ENCODE peak calls at places on chromosomes 6 and 20, in five cellular contexts. K is small intestine, T is heart left ventricle, Q is adrenal gland, E is fibroblast of lung. W is an unnamed sample.

GRCh38 chr20:23482138-23482537 is 8.8 kb upstream of the CST8 start:
- DNase-seq in T (no peak), Q (no peak), E (no peak), K (no peak), W (no peak)

GRCh38 chr6:123550052-123550617 is 86.6 kb downstream of the TRDN start:
- DNase-seq in K (no peak), T (no peak), E (no peak), Q (no peak), W (no peak)

GRCh38 chr6:169589699-169590257 is 112.1 kb downstream of the WDR27 start:
- DNase-seq in T (no peak), E (no peak), Q (no peak), K (no peak), W (no peak)

GRCh38 chr20:15556869-15557268 is 1016.4 kb downstream of the KIF16B start:
- DNase-seq in Q (no peak), E (no peak), T (no peak), K (no peak), W (no peak)

GRCh38 chr20:2626853-2627541 is 25.4 kb upstream of the NOP56 start:
- DNase-seq in E (peak), K (peak), Q (no peak), T (no peak), W (no peak)

GRCh38 chr6:148577687-148578488 is 168.9 kb upstream of the UST start:
- DNase-seq in Q (peak), T (peak), E (peak), K (peak), W (peak)

GRCh38 chr20:45427236-45428149 is 11.6 kb downstream of the PIGT start:
- DNase-seq in Q (no peak), K (peak), T (no peak), E (no peak), W (no peak)

GRCh38 chr6:167141667-167142432 is 15.9 kb downstream of the GPR31 start:
- DNase-seq in K (peak), T (peak), E (no peak), Q (peak), W (no peak)

GRCh38 chr6:159836294-159837140 is 36.4 kb downstream of the PNLDC1 start:
- DNase-seq in Q (no peak), K (no peak), E (peak), T (peak), W (no peak)

GRCh38 chr6:70110128-70111022 is 192.5 kb downstream of the COL9A1 start:
- DNase-seq in E (no peak), T (no peak), K (no peak), Q (no peak), W (no peak)

GRCh38 chr6:38452816-38453215 is 186.9 kb downstream of the BTBD9 start:
- DNase-seq in K (no peak), Q (no peak), T (no peak), E (no peak), W (no peak)

GRCh38 chr20:8335796-8336195 is 203.7 kb downstream of the PLCB1 start:
- DNase-seq in T (no peak), E (no peak), Q (no peak), K (no peak), W (no peak)

GRCh38 chr6:149888659-149889058 is 9.3 kb downstream of the RAET1E start:
- DNase-seq in Q (no peak), E (peak), T (no peak), K (no peak), W (no peak)

GRCh38 chr6:153099636-153100035 is 31.4 kb downstream of the RGS17 start:
- DNase-seq in E (no peak), Q (no peak), T (no peak), K (peak), W (no peak)

GRCh38 chr20:4152696-4153235 is 137.4 kb upstream of the RNF24 start:
- DNase-seq in K (no peak), E (peak), T (no peak), Q (no peak), W (peak)

GRCh38 chr6:44003345-44004061 is 123.7 kb downstream of the MRPL14 start:
- DNase-seq in E (no peak), K (no peak), Q (no peak), T (no peak), W (no peak)

GRCh38 chr6:100719883-100720682 is 161.0 kb downstream of the ASCC3 start:
- DNase-seq in K (peak), Q (no peak), E (peak), T (no peak), W (no peak)

GRCh38 chr20:13736792-13737191 is 47.9 kb downstream of the ESF1 start:
- DNase-seq in Q (no peak), T (no peak), K (no peak), E (peak), W (no peak)
- H3K27ac ChIP-seq in Q (peak), T (peak), K (no peak), E (no peak), W (peak)

DNA sequence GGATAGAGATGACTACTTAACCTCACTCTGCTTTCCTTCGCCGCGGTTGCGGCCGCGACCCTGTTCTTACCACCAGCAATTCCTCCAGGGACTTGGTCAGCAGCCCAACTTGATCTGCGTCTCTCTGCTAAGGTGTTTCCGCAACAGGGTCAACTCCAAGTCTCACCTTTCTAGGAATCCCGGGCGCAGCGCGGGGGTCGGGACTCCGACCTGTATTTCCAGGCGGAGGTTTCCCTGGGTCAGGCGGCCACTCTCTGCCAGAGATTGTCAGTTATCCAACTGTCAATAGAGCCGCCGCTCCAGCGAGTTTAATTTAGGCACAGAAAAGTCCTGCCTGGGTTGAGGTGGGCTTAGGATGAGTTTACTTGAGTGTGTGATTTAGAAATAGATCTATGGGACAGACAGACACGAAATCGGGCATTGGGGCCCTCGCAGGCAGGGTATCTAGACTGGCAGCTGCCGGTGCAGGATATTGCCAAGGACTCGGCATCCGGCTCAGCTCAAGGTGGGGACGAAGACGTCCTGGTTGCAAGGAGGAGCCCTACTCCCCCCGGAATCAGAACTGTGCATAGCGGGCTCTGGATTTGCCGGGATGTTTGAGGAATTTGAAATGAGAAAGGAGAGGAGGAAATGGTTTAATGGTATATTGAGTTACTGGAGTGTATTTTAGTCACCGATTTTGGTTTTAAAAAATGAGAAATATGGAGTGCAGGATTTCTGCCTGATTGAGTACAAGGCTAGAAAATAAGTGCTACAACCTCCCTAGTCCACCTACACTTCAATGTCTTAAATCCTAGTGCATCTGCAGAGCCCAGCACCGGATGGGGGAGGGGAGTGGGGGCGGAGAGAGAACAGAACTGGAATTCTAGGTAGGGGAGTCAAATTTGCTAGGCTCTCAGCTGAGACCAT is 23.7 kb downstream of the POM121L2 start:
- DNase-seq in Q (no peak), K (no peak), E (no peak), T (no peak), W (no peak)
- H3K27ac ChIP-seq in Q (no peak), K (no peak), E (no peak), T (no peak), W (no peak)

GRCh38 chr6:53301801-53302537 is 46.8 kb downstream of the ELOVL5 start:
- DNase-seq in T (no peak), K (no peak), E (no peak), Q (no peak), W (no peak)

GRCh38 chr6:53302678-53303360 is 45.9 kb downstream of the ELOVL5 start:
- DNase-seq in E (peak), Q (no peak), T (no peak), K (no peak), W (no peak)

GRCh38 chr6:53297004-53297403 is 51.7 kb downstream of the ELOVL5 start:
- DNase-seq in E (no peak), K (no peak), T (no peak), Q (no peak), W (no peak)

GRCh38 chr6:53299331-53299835 is 49.4 kb downstream of the ELOVL5 start:
- DNase-seq in E (no peak), T (no peak), Q (no peak), K (no peak), W (no peak)

DNA sequence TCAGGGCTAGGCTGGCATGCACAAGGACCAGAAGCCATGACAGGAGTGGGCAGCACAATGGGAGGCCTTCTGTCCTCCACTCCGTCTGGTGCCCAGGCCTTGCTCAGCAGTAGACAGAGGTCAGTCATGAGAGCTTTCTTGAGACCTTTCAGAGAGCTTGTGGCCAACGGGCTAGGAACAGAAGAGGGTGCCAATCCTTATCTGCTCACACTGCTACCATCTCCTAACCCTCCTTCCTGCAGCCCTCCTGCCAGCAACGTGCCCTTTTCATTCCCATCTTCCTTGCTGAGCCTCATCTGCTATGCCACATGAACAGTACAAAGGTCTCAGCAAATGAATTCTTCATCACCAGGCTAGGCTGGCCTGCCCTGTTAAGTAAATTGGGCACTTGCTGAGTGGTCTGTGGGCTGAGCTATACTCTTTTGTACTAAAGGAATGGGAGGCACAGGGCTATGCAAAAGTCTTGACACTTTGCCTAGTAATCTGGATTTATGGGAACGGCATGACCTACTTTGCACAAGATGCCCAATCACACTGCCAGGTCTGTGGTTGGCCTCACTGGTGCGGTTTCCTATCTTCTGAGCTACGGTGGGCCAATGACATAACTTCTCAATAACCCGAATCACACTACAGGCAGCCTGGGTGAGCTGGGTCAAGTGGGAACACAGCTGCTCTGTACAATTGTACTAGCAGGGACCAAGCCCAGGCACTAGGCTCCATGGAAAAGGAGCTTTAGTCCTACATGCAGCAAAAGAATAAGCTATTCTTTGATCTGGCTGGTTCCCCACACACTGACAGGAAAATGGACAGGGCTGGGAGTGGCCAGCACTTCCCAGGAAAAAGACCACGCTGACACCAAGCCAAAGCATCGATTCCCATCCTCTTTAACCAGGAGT is 47.8 kb downstream of the ELOVL5 start:
- DNase-seq in K (peak), T (peak), E (no peak), Q (peak), W (no peak)
- H3K27ac ChIP-seq in K (peak), T (peak), E (no peak), Q (peak), W (peak)

DNA sequence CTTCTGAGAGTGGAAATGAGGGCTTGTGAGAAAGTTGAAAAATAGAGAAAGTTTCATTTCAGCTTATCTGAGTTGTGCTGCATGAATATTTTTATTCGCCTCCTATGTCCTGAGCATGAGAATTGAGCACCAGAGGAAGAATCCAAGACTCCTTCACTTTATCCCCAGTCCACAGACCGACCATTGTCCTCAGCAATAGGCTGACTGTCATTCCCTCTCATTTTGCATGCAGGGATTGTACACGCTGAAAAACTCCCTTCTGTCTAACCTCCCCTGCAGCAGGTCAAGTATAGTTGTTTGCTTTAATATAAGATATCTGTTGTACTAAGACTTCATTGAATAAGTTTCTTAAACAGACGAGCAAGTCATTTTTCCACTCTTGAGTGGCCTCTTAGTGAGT is 437.6 kb downstream of the PRKN start:
- DNase-seq in Q (no peak), K (no peak), T (no peak), E (no peak), W (no peak)
- H3K27ac ChIP-seq in Q (no peak), K (no peak), T (no peak), E (no peak), W (no peak)

DNA sequence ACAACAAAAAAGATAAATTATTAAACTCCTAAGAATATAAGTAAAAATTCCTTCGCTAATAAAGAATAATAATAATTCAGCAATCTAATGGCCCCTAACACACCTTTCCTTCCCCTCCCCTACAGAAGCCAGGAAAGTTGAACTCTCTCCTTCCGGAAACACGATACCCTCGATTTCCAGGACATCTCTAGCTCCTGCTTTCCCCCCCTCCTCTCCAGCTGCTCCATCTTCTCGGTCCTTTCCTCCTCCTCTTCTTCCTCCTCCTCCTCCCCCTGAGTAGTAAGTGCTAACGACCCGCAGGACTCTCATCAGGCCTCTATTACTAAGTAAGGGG is 603 bp downstream of the TASP1 start:
- DNase-seq in K (no peak), Q (no peak), T (no peak), E (no peak), W (no peak)
- H3K27ac ChIP-seq in K (peak), Q (no peak), T (peak), E (peak), W (peak)

DNA sequence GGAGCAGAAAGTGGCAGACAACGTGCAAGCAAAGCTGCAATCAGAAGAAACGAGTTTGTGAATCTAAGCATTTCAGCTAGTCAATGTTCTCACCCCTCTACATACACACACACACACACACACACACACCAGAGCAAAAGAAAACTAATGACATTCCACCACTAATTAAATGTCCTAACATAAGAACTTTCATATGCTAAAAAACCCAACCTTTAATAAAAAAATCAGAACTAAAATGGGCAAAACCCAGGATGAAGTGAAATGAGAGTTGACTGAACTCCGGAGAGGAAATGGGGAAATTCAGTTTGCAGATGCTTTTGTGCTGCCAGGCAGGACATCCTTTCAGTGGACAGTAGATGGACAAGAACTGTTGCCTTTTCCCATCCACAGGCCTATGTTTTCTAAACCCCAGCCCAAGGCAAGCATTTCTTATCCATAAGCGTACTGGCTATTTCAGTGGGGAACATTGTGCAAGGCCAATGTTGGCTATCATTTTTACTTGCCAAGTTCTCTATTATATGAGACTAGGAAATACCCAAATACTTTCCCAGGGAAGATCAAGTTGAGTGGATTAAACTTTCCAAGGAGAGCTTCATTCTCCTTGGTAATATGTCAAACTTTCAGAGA is 27.2 kb downstream of the RIN2 start:
- DNase-seq in T (no peak), Q (no peak), K (no peak), E (peak), W (peak)
- H3K27ac ChIP-seq in T (peak), Q (no peak), K (peak), E (peak), W (peak)

DNA sequence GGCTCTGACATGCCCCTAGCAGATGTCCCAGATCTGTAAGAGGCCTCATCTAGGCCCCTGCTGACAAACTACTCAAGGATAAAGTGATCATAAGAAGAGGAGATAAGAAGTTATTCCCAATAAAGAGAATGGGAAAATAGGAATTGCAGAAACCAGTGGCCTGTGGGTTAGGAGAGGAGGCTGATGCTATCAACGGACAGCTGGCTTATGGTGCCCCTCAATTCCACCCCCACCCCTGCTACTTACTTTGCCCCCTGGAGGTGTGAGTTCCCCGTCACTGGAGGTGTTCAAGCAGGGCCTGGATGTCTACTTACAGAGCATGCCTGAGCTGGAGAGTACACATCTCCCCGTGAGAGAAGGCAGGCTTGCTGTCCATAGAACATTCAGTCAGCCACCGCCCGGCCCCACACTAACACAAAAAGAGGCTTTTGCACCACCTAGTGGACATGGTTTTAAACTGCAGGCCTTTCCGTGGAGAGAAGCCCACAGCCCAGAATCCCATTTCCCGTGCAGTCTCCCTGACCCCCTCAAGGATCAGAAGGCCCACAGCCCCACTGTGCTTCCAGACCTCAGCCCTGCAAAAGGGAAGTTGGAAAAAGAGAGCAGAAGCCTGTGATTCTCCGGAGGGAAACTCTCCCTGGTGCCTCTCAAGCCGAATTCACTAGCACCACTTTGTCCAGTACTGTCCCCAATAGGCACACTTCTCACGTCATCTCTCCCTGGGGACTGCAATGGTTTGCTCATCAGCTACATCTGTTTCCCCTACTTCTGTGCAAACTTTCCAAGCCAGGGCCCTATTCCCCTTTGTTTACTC is 23.8 kb upstream of the BNIP5 start:
- DNase-seq in Q (peak), K (peak), E (peak), T (peak), W (peak)
- H3K27ac ChIP-seq in Q (no peak), K (no peak), E (no peak), T (peak), W (no peak)

GRCh38 chr6:46748940-46749503 is 2.3 kb downstream of the ANKRD66 start:
- DNase-seq in Q (no peak), K (no peak), E (no peak), T (no peak), W (no peak)

GRCh38 chr6:46751658-46752057 is 4.9 kb downstream of the ANKRD66 start:
- DNase-seq in T (no peak), K (no peak), E (no peak), Q (no peak), W (no peak)

GRCh38 chr6:46746691-46747090 is at the start of gene ANKRD66:
- DNase-seq in E (no peak), K (no peak), Q (no peak), T (no peak), W (no peak)

GRCh38 chr6:46745973-46746372 is 760 bp upstream of the ANKRD66 start:
- DNase-seq in E (no peak), T (no peak), Q (no peak), K (no peak), W (no peak)

GRCh38 chr6:46749731-46750130 is 3.0 kb downstream of the ANKRD66 start:
- DNase-seq in Q (no peak), K (no peak), T (no peak), E (no peak), W (no peak)
- H3K27ac ChIP-seq in Q (no peak), K (no peak), T (no peak), E (no peak), W (no peak)